ENCODE peak calls at places on chromosomes 11 and 22, in four cellular contexts. F is colonic mucosa, K is GM10248, E is MCF 10A. S is an unnamed sample.

GRCh38 chr11:105144887-105145286 is 5.3 kb upstream of the CARD18 start:
- DNase-seq in F (no peak), K (no peak), E (peak), S (peak)

GRCh38 chr22:30969532-30970355 is 679 bp downstream of the TUG1 start:
- DNase-seq in F (peak), K (peak), E (peak), S (peak)

GRCh38 chr11:102446606-102447005 is 6.0 kb downstream of the TMEM123 start:
- DNase-seq in F (no peak), K (no peak), E (peak), S (peak)

GRCh38 chr22:47374273-47374771 is 611.9 kb downstream of the TBC1D22A start:
- DNase-seq in F (no peak), K (no peak), E (no peak), S (no peak)

GRCh38 chr11:96264364-96264763 is 78.6 kb downstream of the MAML2 start:
- DNase-seq in F (no peak), K (no peak), E (no peak), S (no peak)

GRCh38 chr11:87092159-87092558 is 54.4 kb downstream of the TMEM135 start:
- DNase-seq in F (no peak), K (no peak), E (peak), S (peak)

GRCh38 chr22:44357962-44358553 is 45.3 kb upstream of the SHISAL1 start:
- DNase-seq in F (no peak), K (no peak), E (no peak), S (peak)

GRCh38 chr11:10158461-10158860 is 135.6 kb downstream of the SBF2 start:
- DNase-seq in F (no peak), K (no peak), E (no peak), S (no peak)

GRCh38 chr11:32573228-32573627 is 10.4 kb upstream of the EIF3M start:
- DNase-seq in F (no peak), K (no peak), E (no peak), S (no peak)

GRCh38 chr11:117859061-117859460 is 17.4 kb downstream of the FXYD6 start:
- DNase-seq in F (no peak), K (no peak), E (no peak), S (no peak)

GRCh38 chr11:76132268-76132667 is 74.0 kb downstream of the WNT11 start:
- DNase-seq in F (no peak), K (no peak), E (no peak), S (no peak)

GRCh38 chr11:60768202-60768601 is 11.5 kb downstream of the MS4A15 start:
- DNase-seq in F (no peak), K (no peak), E (no peak), S (no peak)

GRCh38 chr22:39239561-39240423 is 5.0 kb downstream of the PDGFB start:
- DNase-seq in F (peak), K (no peak), E (peak), S (no peak)

GRCh38 chr22:21937821-21938070 is 14.9 kb downstream of the PPM1F start:
- DNase-seq in F (no peak), K (no peak), E (no peak), S (peak)

GRCh38 chr22:30557243-30557642 is 10.7 kb upstream of the SEC14L6 start:
- DNase-seq in F (no peak), K (no peak), E (no peak), S (no peak)

GRCh38 chr11:134231958-134232674 is 7.6 kb downstream of the VPS26B start:
- DNase-seq in F (no peak), K (no peak), E (no peak), S (no peak)

GRCh38 chr11:47213985-47214564 is 699 bp upstream of the DDB2 start:
- DNase-seq in F (peak), K (peak), E (peak), S (peak)

GRCh38 chr11:96524475-96524874 is 134.7 kb downstream of the JRKL start:
- DNase-seq in F (no peak), K (no peak), E (no peak), S (peak)

GRCh38 chr22:50700387-50701075 is 27.9 kb downstream of the SHANK3 start:
- DNase-seq in F (no peak), K (no peak), E (no peak), S (no peak)

GRCh38 chr11:128505449-128506058 is 81.8 kb downstream of the ETS1 start:
- DNase-seq in F (no peak), K (no peak), E (no peak), S (no peak)

GRCh38 chr11:44270403-44271192 is 39.3 kb downstream of the ALX4 start:
- DNase-seq in F (no peak), K (no peak), E (no peak), S (no peak)

GRCh38 chr11:111469200-111469599 is 43.0 kb downstream of the BTG4 start:
- DNase-seq in F (no peak), K (no peak), E (no peak), S (peak)

GRCh38 chr11:833114-833791 is 501 bp downstream of the CD151 start:
- DNase-seq in F (peak), K (peak), E (peak), S (peak)

GRCh38 chr11:1842149-1843097 is 3.6 kb downstream of the TNNI2 start:
- DNase-seq in F (no peak), K (no peak), E (no peak), S (no peak)

GRCh38 chr11:114075891-114076441 is 16.5 kb downstream of the ZBTB16 start:
- DNase-seq in F (no peak), K (no peak), E (no peak), S (peak)

GRCh38 chr22:49633010-49633324 is 194.7 kb downstream of the BRD1 start:
- DNase-seq in F (no peak), K (no peak), E (no peak), S (no peak)

GRCh38 chr22:36823177-36823839 is 6.5 kb upstream of the PVALB start:
- DNase-seq in F (no peak), K (no peak), E (no peak), S (peak)

GRCh38 chr11:70556884-70557741 is 158.8 kb downstream of the CTTN start:
- DNase-seq in F (peak), K (no peak), E (no peak), S (no peak)

GRCh38 chr11:10405858-10406592 is 49.0 kb upstream of the AMPD3 start:
- DNase-seq in F (peak), K (peak), E (peak), S (peak)

GRCh38 chr22:17489101-17489500 is 74.2 kb upstream of the SLC25A18 start:
- DNase-seq in F (no peak), K (no peak), E (no peak), S (no peak)

GRCh38 chr11:70853103-70853830 is 399.1 kb downstream of the SHANK2 start:
- DNase-seq in F (no peak), K (no peak), E (no peak), S (no peak)

GRCh38 chr11:119519796-119520195 is 96.8 kb upstream of the THY1 start:
- DNase-seq in F (no peak), K (no peak), E (no peak), S (no peak)

GRCh38 chr11:12989428-12990242 is 19.5 kb upstream of the RASSF10 start:
- DNase-seq in F (no peak), K (no peak), E (no peak), S (no peak)
- TF ChIP-seq CTCF in F (no peak), K (no peak), E (no peak), S (no peak)

GRCh38 chr22:20583471-20583922 is 76.1 kb downstream of the MED15 start:
- DNase-seq in F (no peak), K (no peak), E (no peak), S (no peak)
- TF ChIP-seq CTCF in F (no peak), K (no peak), E (peak), S (no peak)

GRCh38 chr22:46094676-46095075 is 55.6 kb upstream of the PPARA start:
- DNase-seq in F (no peak), K (no peak), E (no peak), S (no peak)
- TF ChIP-seq CTCF in F (no peak), K (no peak), E (no peak), S (no peak)

GRCh38 chr11:116357769-116358544 is 414.8 kb downstream of the BUD13 start:
- DNase-seq in F (peak), K (peak), E (no peak), S (no peak)
- TF ChIP-seq CTCF in F (peak), K (peak), E (no peak), S (peak)

S was measured in fibroblast of the aortic adventitia.